ENCODE peak calls at places on chromosome 12, in five cellular contexts. K, I, G, H and Z are unnamed samples.

GRCh38 chr12:105382771-105383632 is 52.5 kb downstream of the C12orf75 start:
- DNase-seq in K (no peak), I (peak), G (peak), H (peak), Z (no peak)

GRCh38 chr12:10190558-10191388 is 11.9 kb downstream of the TMEM52B start:
- DNase-seq in K (peak), I (no peak), G (peak), H (peak), Z (peak)

GRCh38 chr12:107684029-107684790 is 1.4 kb upstream of the PWP1 start:
- DNase-seq in K (no peak), I (no peak), G (peak), H (no peak), Z (no peak)

GRCh38 chr12:40692617-40693502 is 621 bp downstream of the CNTN1 start:
- DNase-seq in K (no peak), I (no peak), G (no peak), H (peak), Z (peak)

GRCh38 chr12:12018454-12018853 is 52.3 kb upstream of the BCL2L14 start:
- DNase-seq in K (no peak), I (no peak), G (peak), H (no peak), Z (no peak)

GRCh38 chr12:81206425-81206824 is 128.5 kb downstream of the ACSS3 start:
- DNase-seq in K (no peak), I (no peak), G (no peak), H (no peak), Z (no peak)

GRCh38 chr12:7092229-7092985 is at the start of gene C1R:
- DNase-seq in K (peak), I (peak), G (peak), H (peak), Z (peak)

GRCh38 chr12:68158427-68158826 is 1.1 kb downstream of the IFNG start:
- DNase-seq in K (no peak), I (no peak), G (no peak), H (no peak), Z (no peak)

GRCh38 chr12:97637770-97638169 is 175.2 kb downstream of the RMST start:
- DNase-seq in K (no peak), I (no peak), G (no peak), H (no peak), Z (no peak)

GRCh38 chr12:11729008-11729407 is 79.5 kb downstream of the ETV6 start:
- DNase-seq in K (no peak), I (no peak), G (no peak), H (no peak), Z (no peak)

GRCh38 chr12:12909995-12910391 is 18.6 kb downstream of the GPRC5A start:
- DNase-seq in K (no peak), I (no peak), G (peak), H (peak), Z (no peak)

GRCh38 chr12:90611048-90611447 is 343.9 kb downstream of the CCER1 start:
- DNase-seq in K (no peak), I (no peak), G (no peak), H (no peak), Z (no peak)

GRCh38 chr12:67193705-67194104 is 75.5 kb upstream of the CAND1 start:
- DNase-seq in K (no peak), I (peak), G (peak), H (no peak), Z (no peak)

GRCh38 chr12:107223816-107224215 is 130.5 kb upstream of the CRY1 start:
- DNase-seq in K (no peak), I (no peak), G (no peak), H (no peak), Z (no peak)

GRCh38 chr12:52534482-52534881 is 14.3 kb upstream of the KRT5 start:
- DNase-seq in K (no peak), I (no peak), G (no peak), H (no peak), Z (no peak)
- TF ChIP-seq CTCF in K (no peak), I (peak), G (peak), H (no peak), Z (no peak)

DNA sequence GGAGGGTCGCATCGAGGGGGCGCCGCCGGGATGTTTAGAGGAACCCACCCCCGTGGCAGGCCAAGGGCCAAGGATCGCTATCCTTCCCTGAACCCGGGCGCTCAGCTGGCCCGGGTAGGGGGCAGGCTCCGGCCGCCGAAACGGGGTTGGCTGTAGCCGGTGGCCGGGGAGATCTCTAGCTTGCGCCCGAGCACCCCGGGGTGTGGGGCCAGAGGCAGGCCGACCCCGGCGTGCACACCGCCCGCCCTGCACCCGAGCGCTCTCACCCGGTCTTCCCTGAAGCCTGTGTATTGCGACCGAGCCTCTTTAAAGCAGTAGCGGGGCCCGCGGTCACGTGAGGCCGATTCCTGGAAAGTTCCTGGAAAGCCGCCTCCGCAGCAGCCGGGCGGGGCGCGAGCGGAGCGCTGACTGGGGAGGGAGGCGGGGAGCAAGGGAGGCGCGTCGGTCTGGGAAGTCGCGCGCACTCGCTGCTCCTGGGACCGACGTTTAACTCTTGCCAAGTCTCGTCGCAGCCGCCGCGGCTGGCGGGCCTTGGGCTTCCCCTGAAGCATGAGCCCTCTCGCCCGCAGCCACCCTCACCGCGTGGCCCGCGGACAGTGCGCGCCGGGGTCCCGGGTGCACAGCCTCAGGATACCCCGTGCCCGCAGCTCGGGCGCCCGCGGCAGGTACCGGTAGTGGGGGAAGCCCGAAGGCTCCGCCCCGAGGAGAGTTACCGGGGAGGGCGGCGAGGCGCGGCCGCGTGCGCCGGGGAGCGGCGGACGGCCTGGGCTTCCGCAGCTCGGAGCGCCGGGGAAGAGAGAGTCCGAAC is 1.7 kb upstream of the SOCS2 start:
- DNase-seq in K (peak), I (peak), G (peak), H (peak), Z (peak)
- TF ChIP-seq CTCF in K (no peak), I (no peak), G (no peak), H (peak), Z (no peak)

GRCh38 chr12:117885211-117885610 is 83.6 kb downstream of the KSR2 start:
- DNase-seq in K (no peak), I (no peak), G (no peak), H (no peak), Z (no peak)
- TF ChIP-seq CTCF in K (no peak), I (no peak), G (no peak), H (no peak), Z (no peak)

GRCh38 chr12:118706437-118706836 is 274.9 kb upstream of the SRRM4 start:
- DNase-seq in K (no peak), I (no peak), G (no peak), H (no peak), Z (no peak)

GRCh38 chr12:118704517-118704916 is 276.8 kb upstream of the SRRM4 start:
- DNase-seq in K (no peak), I (no peak), G (no peak), H (no peak), Z (no peak)
- TF ChIP-seq CTCF in K (no peak), I (no peak), G (no peak), H (no peak), Z (no peak)